ENCODE peak calls at places on chromosomes 2 and 18, in seven cellular contexts. One of them, this sample, is unnamed.

GRCh38 chr18:22813648-22814328 is 119.3 kb upstream of the RBBP8 start:
- DNase-seq in neural crest cell: no peak
- DNase-seq in stimulated activated CD8-positive, alpha-beta memory T cell treated with anti-CD3 and anti-CD28 coated beads, Interleukin-15, amount 100 ng/mL, for 24 hours: no peak
- DNase-seq in NCI-H774: peak; percentile 26
- DNase-seq in Panc1: no peak
- DNase-seq in HepG2: peak; percentile 21
- DNase-seq in NCI-H524 treated with DMSO at 0.1 percent for 48 hours: no peak
- DNase-seq in this sample: peak; percentile 12

GRCh38 chr2:240060977-240061591 is 7.8 kb upstream of the OR6B3 start:
- DNase-seq in Panc1: peak; percentile 22
- DNase-seq in stimulated activated CD8-positive, alpha-beta memory T cell treated with anti-CD3 and anti-CD28 coated beads, Interleukin-15, amount 100 ng/mL, for 24 hours: no peak
- DNase-seq in HepG2: peak; percentile 57
- DNase-seq in NCI-H774: peak; percentile 23
- DNase-seq in neural crest cell: peak; percentile 48
- DNase-seq in NCI-H524 treated with DMSO at 0.1 percent for 48 hours: peak; percentile 11
- DNase-seq in this sample: peak; percentile 30

GRCh38 chr2:241898681-241899270 is 29.2 kb downstream of the RTP5 start:
- DNase-seq in HepG2: no peak
- DNase-seq in stimulated activated CD8-positive, alpha-beta memory T cell treated with anti-CD3 and anti-CD28 coated beads, Interleukin-15, amount 100 ng/mL, for 24 hours: no peak
- DNase-seq in Panc1: no peak
- DNase-seq in neural crest cell: no peak
- DNase-seq in NCI-H774: no peak
- DNase-seq in NCI-H524 treated with DMSO at 0.1 percent for 48 hours: no peak
- DNase-seq in this sample: no peak

GRCh38 chr2:187519419-187520120 is 34.7 kb downstream of the TFPI start:
- DNase-seq in NCI-H524 treated with DMSO at 0.1 percent for 48 hours: no peak
- DNase-seq in neural crest cell: no peak
- DNase-seq in Panc1: no peak
- DNase-seq in stimulated activated CD8-positive, alpha-beta memory T cell treated with anti-CD3 and anti-CD28 coated beads, Interleukin-15, amount 100 ng/mL, for 24 hours: no peak
- DNase-seq in NCI-H774: no peak
- DNase-seq in HepG2: no peak
- DNase-seq in this sample: no peak

GRCh38 chr2:47230418-47230817 is 75.3 kb upstream of the STPG4 start:
- DNase-seq in stimulated activated CD8-positive, alpha-beta memory T cell treated with anti-CD3 and anti-CD28 coated beads, Interleukin-15, amount 100 ng/mL, for 24 hours: no peak
- DNase-seq in neural crest cell: no peak
- DNase-seq in Panc1: no peak
- DNase-seq in NCI-H524 treated with DMSO at 0.1 percent for 48 hours: no peak
- DNase-seq in HepG2: no peak
- DNase-seq in NCI-H774: no peak
- DNase-seq in this sample: no peak

GRCh38 chr2:14907014-14907612 is 274.6 kb downstream of the LRATD1 start:
- DNase-seq in Panc1: no peak
- DNase-seq in neural crest cell: no peak
- DNase-seq in HepG2: peak; percentile 13
- DNase-seq in stimulated activated CD8-positive, alpha-beta memory T cell treated with anti-CD3 and anti-CD28 coated beads, Interleukin-15, amount 100 ng/mL, for 24 hours: no peak
- DNase-seq in NCI-H774: no peak
- DNase-seq in NCI-H524 treated with DMSO at 0.1 percent for 48 hours: peak; percentile 81
- DNase-seq in this sample: peak; percentile 36

GRCh38 chr2:9952856-9953503 is 1.5 kb downstream of the GRHL1 start:
- DNase-seq in neural crest cell: no peak
- DNase-seq in NCI-H774: no peak
- DNase-seq in HepG2: no peak
- DNase-seq in NCI-H524 treated with DMSO at 0.1 percent for 48 hours: no peak
- DNase-seq in Panc1: no peak
- DNase-seq in stimulated activated CD8-positive, alpha-beta memory T cell treated with anti-CD3 and anti-CD28 coated beads, Interleukin-15, amount 100 ng/mL, for 24 hours: no peak
- DNase-seq in this sample: no peak

GRCh38 chr2:3183766-3184165 is 193.9 kb downstream of the EIPR1 start:
- DNase-seq in NCI-H774: no peak
- DNase-seq in stimulated activated CD8-positive, alpha-beta memory T cell treated with anti-CD3 and anti-CD28 coated beads, Interleukin-15, amount 100 ng/mL, for 24 hours: no peak
- DNase-seq in NCI-H524 treated with DMSO at 0.1 percent for 48 hours: no peak
- DNase-seq in neural crest cell: no peak
- DNase-seq in Panc1: no peak
- DNase-seq in HepG2: no peak
- DNase-seq in this sample: no peak

GRCh38 chr2:192555740-192556139 is 361.0 kb upstream of the TMEFF2 start:
- DNase-seq in NCI-H524 treated with DMSO at 0.1 percent for 48 hours: no peak
- DNase-seq in neural crest cell: no peak
- DNase-seq in Panc1: no peak
- DNase-seq in stimulated activated CD8-positive, alpha-beta memory T cell treated with anti-CD3 and anti-CD28 coated beads, Interleukin-15, amount 100 ng/mL, for 24 hours: no peak
- DNase-seq in HepG2: no peak
- DNase-seq in NCI-H774: no peak
- DNase-seq in this sample: no peak

GRCh38 chr2:180001726-180002125 is 5.4 kb downstream of the CWC22 start:
- DNase-seq in stimulated activated CD8-positive, alpha-beta memory T cell treated with anti-CD3 and anti-CD28 coated beads, Interleukin-15, amount 100 ng/mL, for 24 hours: no peak
- DNase-seq in HepG2: no peak
- DNase-seq in NCI-H524 treated with DMSO at 0.1 percent for 48 hours: no peak
- DNase-seq in neural crest cell: no peak
- DNase-seq in NCI-H774: no peak
- DNase-seq in Panc1: no peak
- DNase-seq in this sample: no peak

GRCh38 chr18:51168960-51169662 is 28.4 kb downstream of the MEX3C start:
- DNase-seq in NCI-H524 treated with DMSO at 0.1 percent for 48 hours: no peak
- DNase-seq in neural crest cell: no peak
- DNase-seq in NCI-H774: no peak
- DNase-seq in stimulated activated CD8-positive, alpha-beta memory T cell treated with anti-CD3 and anti-CD28 coated beads, Interleukin-15, amount 100 ng/mL, for 24 hours: no peak
- DNase-seq in Panc1: no peak
- DNase-seq in HepG2: no peak
- DNase-seq in this sample: no peak

GRCh38 chr2:223889133-223889769 is 51.9 kb upstream of the AP1S3 start:
- DNase-seq in HepG2: no peak
- DNase-seq in NCI-H774: no peak
- DNase-seq in NCI-H524 treated with DMSO at 0.1 percent for 48 hours: no peak
- DNase-seq in stimulated activated CD8-positive, alpha-beta memory T cell treated with anti-CD3 and anti-CD28 coated beads, Interleukin-15, amount 100 ng/mL, for 24 hours: no peak
- DNase-seq in neural crest cell: no peak
- DNase-seq in Panc1: no peak
- DNase-seq in this sample: no peak

GRCh38 chr2:42132966-42133641 is 36.0 kb upstream of the EML4 start:
- DNase-seq in NCI-H774: peak; percentile 37
- DNase-seq in neural crest cell: peak; percentile 12
- DNase-seq in NCI-H524 treated with DMSO at 0.1 percent for 48 hours: peak; percentile 91
- DNase-seq in Panc1: peak; percentile 90
- DNase-seq in stimulated activated CD8-positive, alpha-beta memory T cell treated with anti-CD3 and anti-CD28 coated beads, Interleukin-15, amount 100 ng/mL, for 24 hours: peak; percentile 41
- DNase-seq in HepG2: peak; percentile 98
- DNase-seq in this sample: peak; percentile 30

GRCh38 chr2:105296017-105296611 is 33.4 kb downstream of the TGFBRAP1 start:
- DNase-seq in stimulated activated CD8-positive, alpha-beta memory T cell treated with anti-CD3 and anti-CD28 coated beads, Interleukin-15, amount 100 ng/mL, for 24 hours: no peak
- DNase-seq in NCI-H524 treated with DMSO at 0.1 percent for 48 hours: no peak
- DNase-seq in NCI-H774: no peak
- DNase-seq in neural crest cell: no peak
- DNase-seq in HepG2: no peak
- DNase-seq in Panc1: no peak
- DNase-seq in this sample: no peak

GRCh38 chr2:46769809-46770208 is 145.8 kb downstream of the MCFD2 start:
- DNase-seq in NCI-H524 treated with DMSO at 0.1 percent for 48 hours: no peak
- DNase-seq in Panc1: no peak
- DNase-seq in HepG2: peak; percentile 17
- DNase-seq in neural crest cell: no peak
- DNase-seq in NCI-H774: peak; percentile 24
- DNase-seq in stimulated activated CD8-positive, alpha-beta memory T cell treated with anti-CD3 and anti-CD28 coated beads, Interleukin-15, amount 100 ng/mL, for 24 hours: no peak
- DNase-seq in this sample: no peak

GRCh38 chr18:70175216-70175615 is 30.3 kb downstream of the RTTN start:
- DNase-seq in stimulated activated CD8-positive, alpha-beta memory T cell treated with anti-CD3 and anti-CD28 coated beads, Interleukin-15, amount 100 ng/mL, for 24 hours: no peak
- DNase-seq in Panc1: no peak
- DNase-seq in HepG2: no peak
- DNase-seq in NCI-H774: no peak
- DNase-seq in NCI-H524 treated with DMSO at 0.1 percent for 48 hours: no peak
- DNase-seq in neural crest cell: no peak
- DNase-seq in this sample: no peak

GRCh38 chr2:144152817-144153271 is 367.1 kb downstream of the ZEB2 start:
- DNase-seq in Panc1: no peak
- DNase-seq in stimulated activated CD8-positive, alpha-beta memory T cell treated with anti-CD3 and anti-CD28 coated beads, Interleukin-15, amount 100 ng/mL, for 24 hours: no peak
- DNase-seq in NCI-H774: no peak
- DNase-seq in HepG2: no peak
- DNase-seq in neural crest cell: no peak
- DNase-seq in NCI-H524 treated with DMSO at 0.1 percent for 48 hours: no peak
- DNase-seq in this sample: no peak